ENCODE peak calls at places on chromosomes 11 and 22, in nine cellular contexts. Y is stimulated activated CD4-positive, alpha-beta T cell treated with anti-CD3 and anti-CD28 coated beads, TNF-alpha, amount 100 ng/mL, for 24 hours; D is suprapubic skin; N is mucosa of gallbladder; T is sigmoid colon; E is pancreas; B is neural progenitor cell; W is iris pigment epithelial cell; R is HAP-1. V is an unnamed sample.

GRCh38 chr11:119699227-119699626 is 29.8 kb downstream of the NECTIN1 start:
- DNase-seq in Y (no peak), D (peak; percentile 88), N (peak; percentile 45), T (no peak), E (no peak), B (no peak), W (no peak), R (peak; percentile 46), V (peak; percentile 85)

GRCh38 chr11:69013009-69013951 is at the start of gene MRGPRF:
- DNase-seq in Y (no peak), D (peak; percentile 95), N (peak; percentile 90), T (peak; percentile 100), E (no peak), B (peak; percentile 70), W (peak; percentile 54), R (no peak), V (peak; percentile 87)

GRCh38 chr11:7967097-7967496 is 1.9 kb upstream of the NLRP10 start:
- DNase-seq in Y (no peak), D (no peak), N (no peak), T (no peak), E (no peak), B (no peak), W (peak; percentile 6), R (no peak), V (no peak)

GRCh38 chr22:39456262-39457046 is at the start of gene MGAT3:
- DNase-seq in Y (no peak), D (no peak), N (no peak), T (no peak), E (no peak), B (no peak), W (no peak), R (peak; percentile 30), V (no peak)

GRCh38 chr11:134483291-134483690 is 71.2 kb upstream of the B3GAT1 start:
- DNase-seq in Y (no peak), D (peak; percentile 66), N (no peak), T (no peak), E (no peak), B (no peak), W (no peak), R (no peak), V (no peak)

GRCh38 chr11:7964873-7965272 is 374 bp downstream of the NLRP10 start:
- DNase-seq in Y (no peak), D (no peak), N (no peak), T (no peak), E (no peak), B (no peak), W (peak; percentile 34), R (no peak), V (no peak)

GRCh38 chr11:111419641-111420327 is 40.7 kb upstream of the POU2AF1 start:
- DNase-seq in Y (no peak), D (no peak), N (peak; percentile 64), T (peak; percentile 79), E (no peak), B (no peak), W (no peak), R (no peak), V (no peak)

GRCh38 chr11:26276798-26277424 is 55.0 kb upstream of the ANO3 start:
- DNase-seq in Y (peak; percentile 6), D (no peak), N (peak; percentile 49), T (peak; percentile 66), E (peak; percentile 55), B (peak; percentile 67), W (peak; percentile 66), R (peak; percentile 74), V (peak; percentile 42)

GRCh38 chr11:44870142-44870541 is 80.5 kb downstream of the TP53I11 start:
- DNase-seq in Y (no peak), D (no peak), N (no peak), T (no peak), E (no peak), B (no peak), W (no peak), R (no peak), V (no peak)

GRCh38 chr11:76543006-76543703 is 98.3 kb downstream of the EMSY start:
- DNase-seq in Y (no peak), D (no peak), N (no peak), T (no peak), E (no peak), B (no peak), W (no peak), R (no peak), V (no peak)

GRCh38 chr11:87926250-87926970 is 248.8 kb downstream of the RAB38 start:
- DNase-seq in Y (no peak), D (no peak), N (peak; percentile 16), T (no peak), E (no peak), B (no peak), W (peak; percentile 81), R (no peak), V (no peak)

GRCh38 chr11:72578051-72578450 is 96.2 kb downstream of the PDE2A start:
- DNase-seq in Y (no peak), D (peak; percentile 41), N (no peak), T (peak; percentile 52), E (no peak), B (no peak), W (no peak), R (no peak), V (peak; percentile 4)

GRCh38 chr11:133501643-133502535 is 30.4 kb downstream of the OPCML start:
- DNase-seq in Y (no peak), D (no peak), N (peak; percentile 7), T (no peak), E (no peak), B (peak; percentile 28), W (no peak), R (no peak), V (no peak)

GRCh38 chr11:57493507-57494503 is 21.7 kb downstream of the SLC43A1 start:
- DNase-seq in Y (no peak), D (no peak), N (peak; percentile 52), T (peak; percentile 81), E (peak; percentile 90), B (peak; percentile 65), W (no peak), R (peak; percentile 79), V (peak; percentile 68)

GRCh38 chr11:13316528-13316961 is 39.0 kb downstream of the BMAL1 start:
- DNase-seq in Y (no peak), D (no peak), N (no peak), T (no peak), E (no peak), B (no peak), W (peak; percentile 58), R (no peak), V (no peak)

GRCh38 chr11:8832571-8833260 is 78.3 kb upstream of the AKIP1 start:
- DNase-seq in Y (no peak), D (peak; percentile 65), N (no peak), T (peak; percentile 64), E (no peak), B (no peak), W (peak; percentile 83), R (no peak), V (no peak)

GRCh38 chr11:77406396-77406795 is 67.5 kb downstream of the PAK1 start:
- DNase-seq in Y (no peak), D (no peak), N (no peak), T (no peak), E (no peak), B (no peak), W (peak; percentile 17), R (no peak), V (no peak)

GRCh38 chr11:86551286-86551685 is 121.1 kb downstream of the ME3 start:
- DNase-seq in Y (no peak), D (no peak), N (peak; percentile 65), T (no peak), E (no peak), B (no peak), W (peak; percentile 98), R (no peak), V (no peak)

GRCh38 chr11:92702037-92702436 is 267.4 kb upstream of the MTNR1B start:
- DNase-seq in Y (no peak), D (no peak), N (no peak), T (no peak), E (no peak), B (no peak), W (peak; percentile 3), R (no peak), V (no peak)

GRCh38 chr11:112949781-112950575 is 11.2 kb upstream of the NCAM1 start:
- DNase-seq in Y (no peak), D (no peak), N (no peak), T (peak; percentile 77), E (no peak), B (no peak), W (no peak), R (no peak), V (no peak)

GRCh38 chr22:39942433-39943213 is 17.6 kb upstream of the TMA7B start:
- DNase-seq in Y (no peak), D (no peak), N (no peak), T (no peak), E (no peak), B (no peak), W (no peak), R (no peak), V (no peak)

V was measured in transverse colon.